ENCODE peak calls at places on chromosomes 3 and 15, in ten cellular contexts. One of them, this sample, is unnamed.

GRCh38 chr15:42364529-42364928 is 5.2 kb downstream of the CAPN3 start:
- DNase-seq in fibroblast of the aortic adventitia: peak; percentile 16
- DNase-seq in foreskin fibroblast: peak; percentile 37
- DNase-seq in GM10248: no peak
- DNase-seq in left lung: no peak
- DNase-seq in spleen: no peak
- DNase-seq in tibial nerve: peak; percentile 46
- DNase-seq in GM13976: no peak
- DNase-seq in chondrocyte: no peak
- DNase-seq in MM.1S: no peak
- DNase-seq in this sample: no peak

GRCh38 chr3:183515968-183516851 is 39.3 kb downstream of the KLHL6 start:
- DNase-seq in chondrocyte: no peak
- DNase-seq in tibial nerve: no peak
- DNase-seq in GM13976: peak; percentile 64
- DNase-seq in fibroblast of the aortic adventitia: no peak
- DNase-seq in MM.1S: peak; percentile 95
- DNase-seq in foreskin fibroblast: no peak
- DNase-seq in left lung: no peak
- DNase-seq in GM10248: peak; percentile 59
- DNase-seq in spleen: no peak
- DNase-seq in this sample: peak; percentile 66

GRCh38 chr3:55042591-55042990 is 114.7 kb upstream of the LRTM1 start:
- DNase-seq in chondrocyte: no peak
- DNase-seq in tibial nerve: no peak
- DNase-seq in MM.1S: no peak
- DNase-seq in fibroblast of the aortic adventitia: peak; percentile 53
- DNase-seq in GM10248: no peak
- DNase-seq in spleen: no peak
- DNase-seq in foreskin fibroblast: peak; percentile 56
- DNase-seq in left lung: no peak
- DNase-seq in GM13976: no peak
- DNase-seq in this sample: no peak

GRCh38 chr3:20141841-20142240 is 44.2 kb downstream of the SGO1 start:
- DNase-seq in foreskin fibroblast: peak; percentile 50
- DNase-seq in chondrocyte: no peak
- DNase-seq in MM.1S: no peak
- DNase-seq in tibial nerve: peak; percentile 60
- DNase-seq in fibroblast of the aortic adventitia: peak; percentile 69
- DNase-seq in left lung: no peak
- DNase-seq in GM13976: no peak
- DNase-seq in GM10248: no peak
- DNase-seq in spleen: no peak
- DNase-seq in this sample: no peak

GRCh38 chr3:15361494-15362214 is 29.3 kb upstream of the SH3BP5 start:
- DNase-seq in chondrocyte: no peak
- DNase-seq in left lung: no peak
- DNase-seq in MM.1S: no peak
- DNase-seq in tibial nerve: peak; percentile 25
- DNase-seq in GM13976: peak; percentile 80
- DNase-seq in spleen: peak; percentile 79
- DNase-seq in foreskin fibroblast: peak; percentile 68
- DNase-seq in fibroblast of the aortic adventitia: no peak
- DNase-seq in GM10248: peak; percentile 83
- DNase-seq in this sample: peak; percentile 81

GRCh38 chr3:14150078-14150477 is 25.2 kb downstream of the TMEM43 start:
- DNase-seq in fibroblast of the aortic adventitia: no peak
- DNase-seq in foreskin fibroblast: no peak
- DNase-seq in MM.1S: no peak
- DNase-seq in chondrocyte: no peak
- DNase-seq in left lung: no peak
- DNase-seq in GM13976: no peak
- DNase-seq in spleen: no peak
- DNase-seq in tibial nerve: no peak
- DNase-seq in GM10248: no peak
- DNase-seq in this sample: no peak

GRCh38 chr3:61448378-61448777 is 113.0 kb upstream of the PTPRG start:
- DNase-seq in GM13976: no peak
- DNase-seq in left lung: no peak
- DNase-seq in tibial nerve: no peak
- DNase-seq in chondrocyte: no peak
- DNase-seq in foreskin fibroblast: no peak
- DNase-seq in fibroblast of the aortic adventitia: no peak
- DNase-seq in GM10248: no peak
- DNase-seq in MM.1S: no peak
- DNase-seq in spleen: no peak
- DNase-seq in this sample: no peak

GRCh38 chr3:122940628-122941086 is 86.9 kb downstream of the SEMA5B start:
- DNase-seq in spleen: peak; percentile 63
- DNase-seq in GM10248: no peak
- DNase-seq in left lung: no peak
- DNase-seq in foreskin fibroblast: peak; percentile 45
- DNase-seq in chondrocyte: no peak
- DNase-seq in MM.1S: no peak
- DNase-seq in tibial nerve: peak; percentile 49
- DNase-seq in fibroblast of the aortic adventitia: peak; percentile 79
- DNase-seq in GM13976: no peak
- DNase-seq in this sample: no peak

GRCh38 chr3:192170031-192170430 is 557.3 kb downstream of the FGF12 start:
- DNase-seq in left lung: no peak
- DNase-seq in GM10248: no peak
- DNase-seq in GM13976: no peak
- DNase-seq in tibial nerve: no peak
- DNase-seq in spleen: no peak
- DNase-seq in MM.1S: no peak
- DNase-seq in chondrocyte: no peak
- DNase-seq in foreskin fibroblast: no peak
- DNase-seq in fibroblast of the aortic adventitia: no peak
- DNase-seq in this sample: no peak

GRCh38 chr3:28347374-28348285 is 891 bp upstream of the ZCWPW2 start:
- DNase-seq in left lung: no peak
- DNase-seq in fibroblast of the aortic adventitia: peak; percentile 91
- DNase-seq in spleen: no peak
- DNase-seq in GM13976: no peak
- DNase-seq in chondrocyte: no peak
- DNase-seq in GM10248: no peak
- DNase-seq in foreskin fibroblast: peak; percentile 84
- DNase-seq in MM.1S: no peak
- DNase-seq in tibial nerve: peak; percentile 33
- DNase-seq in this sample: no peak

GRCh38 chr15:77386626-77387025 is 33.3 kb downstream of the PEAK1 start:
- DNase-seq in fibroblast of the aortic adventitia: no peak
- DNase-seq in MM.1S: no peak
- DNase-seq in spleen: no peak
- DNase-seq in GM10248: no peak
- DNase-seq in left lung: no peak
- DNase-seq in GM13976: no peak
- DNase-seq in foreskin fibroblast: peak; percentile 10
- DNase-seq in tibial nerve: no peak
- DNase-seq in chondrocyte: no peak
- DNase-seq in this sample: no peak

DNA sequence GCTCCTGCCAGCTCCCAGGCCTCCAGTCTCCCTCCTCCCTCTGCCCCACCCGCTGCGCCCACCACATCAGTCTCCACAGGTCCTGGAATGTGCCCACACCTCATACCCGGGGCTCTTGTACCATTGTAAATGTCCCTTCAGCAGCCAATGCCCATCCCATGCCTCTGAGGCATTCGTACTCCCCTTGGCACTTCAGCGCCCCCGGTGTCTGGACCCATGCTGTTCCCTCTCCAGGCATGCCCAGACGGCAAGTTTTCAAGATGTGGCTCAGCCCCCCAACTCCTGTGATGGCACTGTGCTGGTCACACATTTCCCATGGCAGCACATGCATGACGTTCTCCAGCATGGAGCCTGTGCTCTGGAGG is 13.3 kb downstream of the PLXND1 start:
- DNase-seq in MM.1S: no peak
- DNase-seq in tibial nerve: no peak
- DNase-seq in chondrocyte: no peak
- DNase-seq in GM13976: no peak
- DNase-seq in left lung: no peak
- DNase-seq in GM10248: no peak
- DNase-seq in fibroblast of the aortic adventitia: no peak
- DNase-seq in foreskin fibroblast: no peak
- DNase-seq in spleen: no peak
- DNase-seq in this sample: no peak
- TF ChIP-seq CTCF in MM.1S: peak; percentile 3
- TF ChIP-seq CTCF in tibial nerve: no peak
- TF ChIP-seq CTCF in chondrocyte: peak; percentile 48
- TF ChIP-seq CTCF in GM13976: no peak
- TF ChIP-seq CTCF in left lung: no peak
- TF ChIP-seq CTCF in GM10248: no peak
- TF ChIP-seq CTCF in fibroblast of the aortic adventitia: no peak
- TF ChIP-seq CTCF in foreskin fibroblast: no peak
- TF ChIP-seq CTCF in spleen: no peak
- TF ChIP-seq CTCF in this sample: no peak

DNA sequence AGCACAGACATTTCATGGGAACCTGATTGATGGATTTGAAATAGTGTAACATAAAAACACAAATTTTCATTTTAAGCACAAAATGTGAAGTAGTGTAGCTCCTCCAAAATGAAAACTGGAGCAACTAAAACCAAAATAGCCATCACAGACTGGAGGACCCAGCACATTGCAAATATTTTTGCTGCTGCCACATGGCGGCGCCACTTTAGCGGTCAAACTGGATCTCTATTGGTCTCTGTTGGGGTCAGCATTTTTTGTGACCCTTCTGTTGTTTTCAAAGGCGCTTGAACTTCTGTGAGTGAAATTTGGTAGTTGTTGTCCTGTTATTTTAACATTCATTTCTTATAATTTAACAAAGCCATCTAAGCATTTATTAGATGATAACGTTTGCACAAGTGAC is 259.9 kb downstream of the IL20RB start:
- DNase-seq in spleen: no peak
- DNase-seq in left lung: no peak
- DNase-seq in fibroblast of the aortic adventitia: no peak
- DNase-seq in foreskin fibroblast: no peak
- DNase-seq in GM10248: no peak
- DNase-seq in MM.1S: no peak
- DNase-seq in chondrocyte: no peak
- DNase-seq in GM13976: no peak
- DNase-seq in tibial nerve: no peak
- DNase-seq in this sample: no peak
- TF ChIP-seq CTCF in spleen: no peak
- TF ChIP-seq CTCF in left lung: no peak
- TF ChIP-seq CTCF in fibroblast of the aortic adventitia: no peak
- TF ChIP-seq CTCF in foreskin fibroblast: no peak
- TF ChIP-seq CTCF in GM10248: peak; percentile 26
- TF ChIP-seq CTCF in MM.1S: peak; percentile 13
- TF ChIP-seq CTCF in chondrocyte: peak; percentile 39
- TF ChIP-seq CTCF in GM13976: peak; percentile 22
- TF ChIP-seq CTCF in tibial nerve: no peak
- TF ChIP-seq CTCF in this sample: peak; percentile 36

DNA sequence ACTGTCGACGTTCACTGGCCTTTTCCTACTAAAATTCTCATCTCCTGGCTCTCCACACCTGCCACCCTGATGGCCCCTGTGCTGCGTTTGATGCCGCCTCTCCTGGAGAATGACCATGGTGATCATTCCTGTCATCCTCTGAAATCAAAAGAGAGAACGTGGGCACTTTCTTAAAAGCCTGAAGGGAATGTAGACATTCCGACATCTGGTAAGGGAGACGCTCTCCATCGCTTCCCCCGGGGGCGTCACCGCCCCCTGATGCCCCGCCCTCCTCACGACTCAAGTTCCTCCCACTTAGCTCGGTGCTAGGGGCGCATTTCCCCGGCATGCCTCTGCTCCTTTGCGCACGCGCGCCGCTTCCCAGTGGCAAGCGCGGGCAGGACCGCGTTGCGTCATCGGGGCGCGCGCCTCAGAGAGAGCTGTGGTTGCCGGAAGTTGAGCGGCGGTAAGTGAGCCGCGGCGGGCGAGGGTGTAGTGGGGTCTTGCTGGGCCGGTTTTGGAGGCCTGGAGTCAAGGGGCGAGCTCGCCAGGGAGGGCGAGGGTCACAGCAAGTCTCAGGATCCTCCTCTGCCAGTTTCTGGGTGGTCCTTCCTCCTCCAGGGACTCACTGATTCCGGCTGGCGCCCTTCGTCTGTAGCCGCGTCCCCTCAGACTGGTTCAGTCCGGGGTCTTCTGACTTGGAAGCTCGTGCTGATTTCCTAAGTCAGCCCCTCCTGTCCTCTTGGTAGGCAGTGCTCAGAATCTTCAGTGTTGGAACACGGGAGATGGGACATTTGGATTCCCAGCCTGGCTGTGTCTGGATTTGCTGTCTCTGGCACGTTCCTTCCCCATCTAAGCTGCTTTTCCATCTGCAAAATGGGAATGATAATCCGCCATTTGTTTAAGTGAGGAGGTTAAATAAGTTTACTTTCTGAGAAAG is at the start of gene ATG7:
- DNase-seq in spleen: peak; percentile 99
- DNase-seq in MM.1S: peak; percentile 98
- DNase-seq in chondrocyte: peak; percentile 99
- DNase-seq in tibial nerve: peak; percentile 95
- DNase-seq in foreskin fibroblast: peak; percentile 99
- DNase-seq in GM13976: peak; percentile 99
- DNase-seq in fibroblast of the aortic adventitia: peak; percentile 95
- DNase-seq in GM10248: peak; percentile 98
- DNase-seq in left lung: peak; percentile 97
- DNase-seq in this sample: peak; percentile 95
- TF ChIP-seq CTCF in spleen: peak; percentile 20
- TF ChIP-seq CTCF in MM.1S: no peak
- TF ChIP-seq CTCF in chondrocyte: peak; percentile 20
- TF ChIP-seq CTCF in tibial nerve: no peak
- TF ChIP-seq CTCF in foreskin fibroblast: no peak
- TF ChIP-seq CTCF in GM13976: no peak
- TF ChIP-seq CTCF in fibroblast of the aortic adventitia: peak; percentile 2
- TF ChIP-seq CTCF in GM10248: no peak
- TF ChIP-seq CTCF in left lung: peak; percentile 44
- TF ChIP-seq CTCF in this sample: no peak

DNA sequence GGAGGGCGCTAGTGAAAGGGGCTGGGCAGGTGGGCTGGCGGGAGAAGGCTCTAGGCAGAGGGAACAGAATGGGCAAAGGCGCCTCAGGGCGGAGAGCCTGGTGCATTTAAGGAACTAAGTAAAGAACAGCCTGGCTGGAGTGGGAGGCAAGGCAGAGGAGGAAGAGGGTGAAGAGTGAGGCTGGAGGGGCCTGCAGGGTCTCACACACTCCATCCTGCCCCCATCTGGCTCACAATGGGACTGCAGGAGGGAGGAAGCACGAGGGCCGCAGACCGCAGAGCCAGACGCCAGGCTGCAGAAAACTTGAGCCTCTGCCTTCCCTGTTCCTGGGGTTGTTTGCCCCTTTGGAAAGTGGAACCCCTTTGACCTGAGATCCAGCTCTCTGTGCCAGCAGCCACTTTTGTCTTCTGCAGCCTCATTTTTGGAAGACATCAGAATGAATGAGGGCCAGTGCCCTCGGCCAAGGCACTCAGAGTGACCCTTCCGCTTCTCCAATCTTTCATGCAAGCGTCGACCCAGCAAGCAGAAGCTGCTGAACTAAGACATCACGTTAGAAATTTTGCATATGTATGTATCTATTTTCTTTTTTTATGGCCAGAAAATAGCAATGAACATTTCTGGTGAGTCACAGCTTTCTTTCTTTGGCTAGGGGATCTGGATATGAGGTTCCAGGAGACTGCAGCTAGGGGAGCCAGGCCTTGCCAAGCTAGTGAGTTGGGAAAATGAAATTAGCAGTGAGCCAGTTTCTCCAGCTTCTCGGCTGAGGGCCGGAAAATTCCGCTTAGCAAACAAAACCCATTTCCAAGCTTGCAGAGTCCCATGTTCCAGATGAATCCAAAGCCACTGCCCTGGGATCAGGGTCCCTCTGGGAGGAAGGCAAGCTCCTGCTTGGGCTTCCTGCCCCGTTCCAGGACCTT is 137.8 kb downstream of the SRGAP3 start:
- DNase-seq in GM13976: no peak
- DNase-seq in spleen: no peak
- DNase-seq in tibial nerve: no peak
- DNase-seq in left lung: peak; percentile 51
- DNase-seq in fibroblast of the aortic adventitia: peak; percentile 78
- DNase-seq in foreskin fibroblast: peak; percentile 15
- DNase-seq in chondrocyte: no peak
- DNase-seq in GM10248: no peak
- DNase-seq in MM.1S: no peak
- DNase-seq in this sample: no peak
- TF ChIP-seq CTCF in GM13976: no peak
- TF ChIP-seq CTCF in spleen: no peak
- TF ChIP-seq CTCF in tibial nerve: no peak
- TF ChIP-seq CTCF in left lung: no peak
- TF ChIP-seq CTCF in fibroblast of the aortic adventitia: peak; percentile 74
- TF ChIP-seq CTCF in foreskin fibroblast: no peak
- TF ChIP-seq CTCF in chondrocyte: peak; percentile 18
- TF ChIP-seq CTCF in GM10248: no peak
- TF ChIP-seq CTCF in MM.1S: no peak
- TF ChIP-seq CTCF in this sample: peak; percentile 4

This sample was measured in GM20000.